ENCODE peak calls at places on chromosomes 16 and 17, in ten cellular contexts. H, Z, G, D, J, S, P, N, B and Y are unnamed samples. For H3K27me3, the result is how much of the 10 kb centered on the place peaks cover.

GRCh38 chr17:64938290-64938689 is 19.0 kb upstream of the LRRC37A3 start:
- ATAC-seq in S (no peak), G (no peak), P (no peak), Z (no peak), J (no peak), D (no peak), B (no peak), H (peak), N (no peak), Y (no peak)

GRCh38 chr17:8365143-8365542 is 11.4 kb downstream of the KRABD2 start:
- ATAC-seq in S (no peak), B (peak), D (peak), Z (no peak), J (peak), H (peak), P (no peak), G (peak), N (no peak), Y (peak)

GRCh38 chr16:14553447-14553846 is 76.6 kb downstream of the PARN start:
- ATAC-seq in N (no peak), P (no peak), D (no peak), J (no peak), B (no peak), Z (no peak), G (no peak), H (no peak), S (no peak), Y (no peak)

GRCh38 chr16:58449306-58449705 is 50.6 kb upstream of the NDRG4 start:
- ATAC-seq in P (no peak), D (no peak), S (no peak), H (no peak), J (no peak), G (no peak), N (no peak), Z (no peak), B (no peak), Y (no peak)

GRCh38 chr17:77212833-77213777 is 72.3 kb downstream of the SEC14L1 start:
- ATAC-seq in Z (no peak), D (peak), S (no peak), G (peak), B (no peak), H (no peak), P (no peak), J (no peak), N (no peak), Y (no peak)

GRCh38 chr16:14111713-14112538 is 40.8 kb downstream of the MRTFB start:
- ATAC-seq in S (no peak), J (no peak), Z (no peak), D (peak), G (peak), P (no peak), B (no peak), H (no peak), N (no peak), Y (peak)

GRCh38 chr17:61139219-61139618 is 260.4 kb upstream of the TBX2 start:
- ATAC-seq in P (no peak), G (no peak), N (peak), Z (peak), D (peak), S (no peak), J (peak), B (no peak), H (peak), Y (no peak)

GRCh38 chr17:48751733-48752398 is 23.3 kb upstream of the HOXB13 start:
- ATAC-seq in G (no peak), P (no peak), Z (no peak), S (no peak), N (no peak), H (no peak), J (no peak), D (no peak), B (no peak), Y (no peak)

GRCh38 chr17:78854508-78854907 is 13.9 kb upstream of the USP36 start:
- ATAC-seq in S (peak), P (no peak), D (no peak), N (no peak), J (no peak), Z (no peak), G (no peak), B (no peak), H (no peak), Y (no peak)

GRCh38 chr16:50255538-50255937 is 10.8 kb upstream of the ADCY7 start:
- ATAC-seq in S (no peak), G (no peak), B (no peak), Z (no peak), P (no peak), D (no peak), N (no peak), H (no peak), J (no peak), Y (no peak)

GRCh38 chr16:84166796-84167695 is 19.8 kb downstream of the TAF1C start:
- ATAC-seq in S (no peak), B (no peak), P (no peak), J (no peak), G (no peak), H (no peak), D (no peak), N (no peak), Z (no peak), Y (no peak)

GRCh38 chr17:72529386-72529785 is 408.6 kb downstream of the SOX9 start:
- ATAC-seq in J (no peak), Z (no peak), H (peak), B (no peak), G (no peak), D (no peak), S (no peak), P (no peak), N (no peak), Y (no peak)

GRCh38 chr16:55955845-55956244 is 80.7 kb upstream of the CES5A start:
- ATAC-seq in J (no peak), B (no peak), H (no peak), Z (no peak), D (peak), S (no peak), P (peak), G (peak), N (no peak), Y (no peak)

GRCh38 chr16:4868573-4868972 is 21.3 kb downstream of the UBN1 start:
- ATAC-seq in P (no peak), S (no peak), J (no peak), H (no peak), D (peak), Z (no peak), B (no peak), N (no peak), G (no peak), Y (no peak)

GRCh38 chr16:50121278-50121677 is 31.8 kb upstream of the TENT4B start:
- ATAC-seq in G (no peak), N (no peak), P (no peak), J (no peak), B (no peak), Z (no peak), D (no peak), S (no peak), H (no peak), Y (no peak)

DNA sequence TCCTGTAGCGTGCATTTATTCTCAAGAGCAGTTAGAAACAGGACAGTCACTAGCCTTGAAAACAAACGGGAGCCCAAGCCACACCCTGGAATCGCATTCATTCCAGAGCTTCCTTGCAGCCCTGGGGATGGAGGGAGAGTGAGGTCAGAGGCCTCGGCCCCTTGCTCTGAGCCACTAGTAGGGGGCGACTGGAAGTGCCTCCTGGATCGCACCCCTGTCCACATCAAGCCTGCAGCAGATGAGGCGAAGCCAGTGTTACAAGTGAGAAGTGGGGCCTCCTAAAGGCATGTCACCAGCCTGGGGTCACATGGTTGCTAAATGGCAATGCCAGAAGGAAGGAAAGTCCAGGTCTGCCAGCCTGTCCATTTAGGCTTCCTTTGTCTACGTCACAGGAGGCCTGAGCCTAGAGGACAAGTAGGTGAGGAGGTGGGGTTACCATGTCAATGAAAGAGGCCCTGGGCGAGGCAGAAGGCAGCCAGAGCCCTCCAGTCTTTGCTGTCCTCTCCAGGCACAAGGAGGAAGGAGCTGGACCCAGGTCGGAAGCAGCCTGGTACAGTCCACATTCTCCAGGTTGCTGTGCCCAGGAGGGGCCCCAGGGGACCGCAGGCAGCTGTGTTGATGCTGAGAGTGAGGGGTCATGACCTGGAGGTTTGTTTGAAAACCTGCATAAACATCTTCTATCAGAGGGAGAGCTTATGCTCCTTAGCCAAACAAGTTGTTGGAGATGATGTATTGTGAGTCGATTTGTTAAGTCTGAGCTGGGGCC is 3.0 kb upstream of the RCVRN start:
- ATAC-seq in N (no peak), G (no peak), P (no peak), B (no peak), S (no peak), J (peak), Z (no peak), D (peak), H (no peak), Y (no peak)
- H3K27me3 ChIP-seq in N (under half), G (under half), P (under half), B (under half), S (under half), J (under half), Z (under half), D (under half), H (under half), Y (under half)

GRCh38 chr16:2090481-2090797 is 42.7 kb downstream of the TSC2 start:
- ATAC-seq in H (no peak), P (peak), D (peak), Z (no peak), B (no peak), S (no peak), N (no peak), G (peak), J (peak), Y (no peak)
- H3K4me3 ChIP-seq in H (peak), P (no peak), D (peak), Z (no peak), B (no peak), S (no peak), N (no peak), G (no peak), J (no peak), Y (no peak)

DNA sequence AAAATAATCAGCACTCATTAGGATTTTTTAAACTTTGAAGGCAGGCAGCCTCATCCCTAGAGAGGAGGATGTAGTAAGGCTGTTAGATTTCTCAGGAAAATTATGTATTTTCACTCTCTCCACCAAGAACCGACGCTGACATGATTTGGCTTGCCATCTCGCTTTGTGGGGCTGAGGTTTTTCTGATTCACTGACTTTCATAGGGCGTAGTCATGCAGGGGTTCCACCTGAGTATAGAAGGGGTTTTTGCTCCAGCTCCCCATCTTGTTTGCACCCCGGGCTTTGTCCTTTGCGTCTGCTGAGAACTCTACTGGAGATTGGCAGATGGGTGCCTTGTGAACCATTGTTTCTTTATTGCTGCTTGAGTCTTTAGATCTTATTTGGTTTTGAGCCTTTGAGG is 20.2 kb downstream of the TOM1L1 start:
- ATAC-seq in P (no peak), N (no peak), H (no peak), G (no peak), Z (no peak), D (no peak), S (no peak), J (no peak), B (no peak), Y (no peak)
- H3K27me3 ChIP-seq in P (under half), N (under half), H (under half), G (under half), Z (under half), D (under half), S (under half), J (under half), B (under half), Y (under half)

GRCh38 chr16:88385831-88386815 is 3.4 kb downstream of the ZNF469 start:
- ATAC-seq in B (no peak), P (no peak), G (no peak), D (no peak), H (no peak), J (no peak), N (no peak), Z (no peak), S (no peak), Y (no peak)
- H3K4me3 ChIP-seq in B (no peak), P (no peak), G (no peak), D (no peak), H (no peak), J (no peak), N (no peak), Z (no peak), S (no peak), Y (no peak)

GRCh38 chr17:38611070-38611786 is 5.5 kb upstream of the SRCIN1 start:
- ATAC-seq in S (no peak), J (no peak), B (no peak), N (no peak), G (no peak), P (no peak), D (no peak), Z (no peak), H (no peak), Y (no peak)
- H3K27me3 ChIP-seq in S (half or more), J (under half), B (under half), N (under half), G (half or more), P (under half), D (under half), Z (under half), H (under half), Y (half or more)

GRCh38 chr16:8831450-8832382 is 34.1 kb downstream of the PMM2 start:
- ATAC-seq in Z (no peak), B (no peak), P (no peak), J (no peak), N (no peak), S (no peak), D (no peak), H (no peak), G (no peak), Y (no peak)
- H3K4me3 ChIP-seq in Z (no peak), B (no peak), P (no peak), J (no peak), N (no peak), S (no peak), D (no peak), H (no peak), G (no peak), Y (no peak)

GRCh38 chr16:26826500-26826899 is 240.2 kb upstream of the C16orf82 start:
- ATAC-seq in H (no peak), S (no peak), J (no peak), P (no peak), N (no peak), B (no peak), G (no peak), D (no peak), Z (no peak), Y (no peak)
- H3K27me3 ChIP-seq in H (under half), S (under half), J (under half), P (under half), N (under half), B (under half), G (under half), D (under half), Z (under half), Y (under half)

GRCh38 chr16:89564476-89565255 is 4.2 kb downstream of the RPL13 start:
- ATAC-seq in G (no peak), H (peak), D (no peak), P (no peak), N (no peak), S (peak), B (no peak), J (no peak), Z (no peak), Y (no peak)

GRCh38 chr16:89565506-89566372 is 5.3 kb downstream of the RPL13 start:
- ATAC-seq in J (peak), H (peak), N (peak), G (peak), D (peak), B (peak), S (peak), Z (peak), P (peak), Y (peak)

GRCh38 chr16:89562939-89563338 is 2.5 kb downstream of the RPL13 start:
- ATAC-seq in J (no peak), D (no peak), P (no peak), S (no peak), B (no peak), H (no peak), Z (no peak), G (no peak), N (no peak), Y (no peak)

GRCh38 chr16:89563639-89564392 is 3.3 kb downstream of the RPL13 start:
- ATAC-seq in N (peak), D (no peak), B (no peak), P (no peak), S (no peak), H (no peak), J (no peak), G (no peak), Z (no peak), Y (no peak)

DNA sequence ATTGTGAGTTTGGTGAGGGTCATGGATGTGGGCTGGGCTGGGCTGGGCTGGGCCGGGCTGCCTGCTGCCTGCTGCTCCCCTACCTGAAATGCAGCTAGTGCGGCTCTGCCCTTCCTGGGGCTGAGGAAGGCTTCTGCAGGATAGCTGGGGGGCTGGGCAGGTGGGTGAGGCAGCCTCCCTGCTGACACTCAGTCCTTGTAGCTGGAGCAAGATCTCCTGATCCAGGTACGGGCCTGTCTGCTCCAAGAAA is 4.7 kb downstream of the RPL13 start:
- ATAC-seq in N (no peak), B (no peak), S (peak), P (peak), J (no peak), D (no peak), G (no peak), Z (no peak), H (peak), Y (no peak)
- H3K4me3 ChIP-seq in N (peak), B (no peak), S (peak), P (no peak), J (peak), D (no peak), G (no peak), Z (no peak), H (peak), Y (no peak)

GRCh38 chr16:86299882-86300490 is 210.3 kb upstream of the FOXF1 start:
- ATAC-seq in G (no peak), P (no peak), B (no peak), S (no peak), D (no peak), H (no peak), N (no peak), Z (no peak), J (no peak), Y (no peak)

GRCh38 chr16:86296263-86296662 is 214.1 kb upstream of the FOXF1 start:
- ATAC-seq in N (no peak), B (no peak), J (no peak), S (no peak), Z (no peak), G (no peak), H (no peak), D (no peak), P (no peak), Y (no peak)

GRCh38 chr16:86298166-86299131 is 211.9 kb upstream of the FOXF1 start:
- ATAC-seq in G (no peak), P (peak), S (no peak), D (no peak), N (no peak), B (no peak), Z (no peak), H (no peak), J (no peak), Y (peak)

GRCh38 chr16:86294535-86294934 is 215.8 kb upstream of the FOXF1 start:
- ATAC-seq in D (no peak), Z (no peak), N (no peak), G (no peak), S (no peak), J (peak), P (no peak), B (no peak), H (no peak), Y (peak)

DNA sequence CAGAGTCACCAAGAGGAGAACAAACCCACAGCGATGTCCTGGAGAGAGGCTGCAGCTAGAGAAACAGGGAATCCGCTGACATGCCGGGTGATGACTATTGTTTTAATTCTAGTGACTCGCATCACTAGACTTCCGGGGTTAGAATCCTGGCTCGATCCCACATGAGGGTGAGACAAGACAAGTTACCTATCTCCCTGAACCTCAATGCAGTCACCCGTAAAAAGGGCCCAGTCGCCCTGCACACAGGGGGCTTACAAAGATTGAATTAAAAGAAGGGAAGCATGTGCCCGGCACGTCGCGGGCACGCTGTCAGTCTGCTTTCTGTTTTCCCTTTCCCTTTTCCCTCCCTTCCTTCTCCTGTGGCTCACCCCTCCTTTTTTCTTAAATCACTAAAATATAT is 212.9 kb upstream of the FOXF1 start:
- ATAC-seq in B (no peak), N (no peak), H (no peak), G (no peak), D (no peak), P (no peak), Z (no peak), S (no peak), J (no peak), Y (no peak)
- H3K27me3 ChIP-seq in B (under half), N (under half), H (half or more), G (half or more), D (under half), P (under half), Z (under half), S (half or more), J (half or more), Y (under half)